ENCODE peak calls at places on chromosomes 7 and 10, in six cellular contexts. One of them, this sample, is unnamed.

GRCh38 chr7:26515462-26515861 is 223.8 kb downstream of the SNX10 start:
- DNase-seq in amygdala: no peak
- DNase-seq in glutamatergic neuron: peak; percentile 30
- DNase-seq in smooth muscle cell of the brain vasculature: no peak
- DNase-seq in A549: no peak
- DNase-seq in astrocyte of the spinal cord: peak; percentile 29
- DNase-seq in this sample: no peak

GRCh38 chr7:130441408-130441854 is 615 bp upstream of the CEP41 start:
- DNase-seq in amygdala: peak; percentile 8
- DNase-seq in glutamatergic neuron: peak; percentile 43
- DNase-seq in smooth muscle cell of the brain vasculature: no peak
- DNase-seq in A549: peak; percentile 51
- DNase-seq in astrocyte of the spinal cord: no peak
- DNase-seq in this sample: peak; percentile 50

GRCh38 chr7:8051998-8052397 is 83.4 kb downstream of the GLCCI1 start:
- DNase-seq in amygdala: no peak
- DNase-seq in glutamatergic neuron: no peak
- DNase-seq in smooth muscle cell of the brain vasculature: no peak
- DNase-seq in A549: no peak
- DNase-seq in astrocyte of the spinal cord: no peak
- DNase-seq in this sample: no peak

GRCh38 chr7:142445019-142445686 is 187.3 kb upstream of the PRSS58 start:
- DNase-seq in amygdala: no peak
- DNase-seq in glutamatergic neuron: peak; percentile 70
- DNase-seq in smooth muscle cell of the brain vasculature: no peak
- DNase-seq in A549: no peak
- DNase-seq in astrocyte of the spinal cord: no peak
- DNase-seq in this sample: peak; percentile 12

GRCh38 chr10:66294538-66294937 is 631.3 kb upstream of the LRRTM3 start:
- DNase-seq in amygdala: no peak
- DNase-seq in glutamatergic neuron: no peak
- DNase-seq in smooth muscle cell of the brain vasculature: no peak
- DNase-seq in A549: no peak
- DNase-seq in astrocyte of the spinal cord: no peak
- DNase-seq in this sample: no peak

GRCh38 chr10:118668228-118668952 is 72.9 kb upstream of the PRLHR start:
- DNase-seq in amygdala: peak; percentile 27
- DNase-seq in glutamatergic neuron: no peak
- DNase-seq in smooth muscle cell of the brain vasculature: no peak
- DNase-seq in A549: no peak
- DNase-seq in astrocyte of the spinal cord: no peak
- DNase-seq in this sample: no peak

GRCh38 chr7:102837802-102838201 is 75.0 kb upstream of the LRRC17 start:
- DNase-seq in amygdala: no peak
- DNase-seq in glutamatergic neuron: no peak
- DNase-seq in smooth muscle cell of the brain vasculature: no peak
- DNase-seq in A549: no peak
- DNase-seq in astrocyte of the spinal cord: no peak
- DNase-seq in this sample: no peak

GRCh38 chr10:15202639-15203038 is 34.1 kb upstream of the NMT2 start:
- DNase-seq in amygdala: no peak
- DNase-seq in glutamatergic neuron: no peak
- DNase-seq in smooth muscle cell of the brain vasculature: no peak
- DNase-seq in A549: no peak
- DNase-seq in astrocyte of the spinal cord: no peak
- DNase-seq in this sample: no peak

GRCh38 chr7:11625669-11626068 is 206.3 kb downstream of the THSD7A start:
- DNase-seq in amygdala: no peak
- DNase-seq in glutamatergic neuron: no peak
- DNase-seq in smooth muscle cell of the brain vasculature: peak; percentile 62
- DNase-seq in A549: no peak
- DNase-seq in astrocyte of the spinal cord: peak; percentile 40
- DNase-seq in this sample: no peak

GRCh38 chr7:130363156-130363847 is 17.0 kb upstream of the CPA1 start:
- DNase-seq in amygdala: no peak
- DNase-seq in glutamatergic neuron: no peak
- DNase-seq in smooth muscle cell of the brain vasculature: no peak
- DNase-seq in A549: peak; percentile 62
- DNase-seq in astrocyte of the spinal cord: peak; percentile 96
- DNase-seq in this sample: no peak

GRCh38 chr7:77648742-77649338 is 47.4 kb upstream of the RSBN1L start:
- DNase-seq in amygdala: no peak
- DNase-seq in glutamatergic neuron: no peak
- DNase-seq in smooth muscle cell of the brain vasculature: no peak
- DNase-seq in A549: no peak
- DNase-seq in astrocyte of the spinal cord: no peak
- DNase-seq in this sample: no peak

GRCh38 chr7:148940702-148941597 is 56.9 kb upstream of the EZH2 start:
- DNase-seq in amygdala: peak; percentile 51
- DNase-seq in glutamatergic neuron: peak; percentile 62
- DNase-seq in smooth muscle cell of the brain vasculature: peak; percentile 69
- DNase-seq in A549: peak; percentile 89
- DNase-seq in astrocyte of the spinal cord: peak; percentile 91
- DNase-seq in this sample: peak; percentile 79

GRCh38 chr10:42952358-42952757 is 124.5 kb upstream of the RET start:
- DNase-seq in amygdala: no peak
- DNase-seq in glutamatergic neuron: peak; percentile 74
- DNase-seq in smooth muscle cell of the brain vasculature: no peak
- DNase-seq in A549: no peak
- DNase-seq in astrocyte of the spinal cord: no peak
- DNase-seq in this sample: no peak

GRCh38 chr10:14397069-14397468 is 66.3 kb upstream of the FRMD4A start:
- DNase-seq in amygdala: peak; percentile 75
- DNase-seq in glutamatergic neuron: no peak
- DNase-seq in smooth muscle cell of the brain vasculature: peak; percentile 58
- DNase-seq in A549: no peak
- DNase-seq in astrocyte of the spinal cord: peak; percentile 98
- DNase-seq in this sample: no peak

GRCh38 chr10:125407000-125407502 is 246.7 kb upstream of the CTBP2 start:
- DNase-seq in amygdala: no peak
- DNase-seq in glutamatergic neuron: no peak
- DNase-seq in smooth muscle cell of the brain vasculature: no peak
- DNase-seq in A549: no peak
- DNase-seq in astrocyte of the spinal cord: peak; percentile 45
- DNase-seq in this sample: no peak

GRCh38 chr7:27655184-27655583 is 7.5 kb downstream of the HIBADH start:
- DNase-seq in amygdala: no peak
- DNase-seq in glutamatergic neuron: no peak
- DNase-seq in smooth muscle cell of the brain vasculature: no peak
- DNase-seq in A549: no peak
- DNase-seq in astrocyte of the spinal cord: no peak
- DNase-seq in this sample: no peak

GRCh38 chr7:81690251-81690650 is 79.6 kb downstream of the HGF start:
- DNase-seq in amygdala: no peak
- DNase-seq in glutamatergic neuron: no peak
- DNase-seq in smooth muscle cell of the brain vasculature: no peak
- DNase-seq in A549: no peak
- DNase-seq in astrocyte of the spinal cord: peak; percentile 37
- DNase-seq in this sample: peak; percentile 47

GRCh38 chr7:22578048-22578770 is 78.2 kb upstream of the STEAP1B start:
- DNase-seq in amygdala: no peak
- DNase-seq in glutamatergic neuron: no peak
- DNase-seq in smooth muscle cell of the brain vasculature: no peak
- DNase-seq in A549: no peak
- DNase-seq in astrocyte of the spinal cord: peak; percentile 78
- DNase-seq in this sample: no peak

GRCh38 chr7:55351263-55351662 is 13.9 kb upstream of the LANCL2 start:
- DNase-seq in amygdala: no peak
- DNase-seq in glutamatergic neuron: no peak
- DNase-seq in smooth muscle cell of the brain vasculature: no peak
- DNase-seq in A549: no peak
- DNase-seq in astrocyte of the spinal cord: no peak
- DNase-seq in this sample: no peak

GRCh38 chr10:66572700-66573099 is 353.1 kb upstream of the LRRTM3 start:
- DNase-seq in amygdala: no peak
- DNase-seq in glutamatergic neuron: no peak
- DNase-seq in smooth muscle cell of the brain vasculature: no peak
- DNase-seq in A549: no peak
- DNase-seq in astrocyte of the spinal cord: no peak
- DNase-seq in this sample: no peak

GRCh38 chr10:96416643-96417042 is 57.8 kb upstream of the OPALIN start:
- DNase-seq in amygdala: peak; percentile 53
- DNase-seq in glutamatergic neuron: no peak
- DNase-seq in smooth muscle cell of the brain vasculature: peak; percentile 13
- DNase-seq in A549: no peak
- DNase-seq in astrocyte of the spinal cord: peak; percentile 58
- DNase-seq in this sample: no peak

GRCh38 chr7:19400771-19401254 is 255.6 kb upstream of the FERD3L start:
- DNase-seq in amygdala: no peak
- DNase-seq in glutamatergic neuron: no peak
- DNase-seq in smooth muscle cell of the brain vasculature: no peak
- DNase-seq in A549: no peak
- DNase-seq in astrocyte of the spinal cord: no peak
- DNase-seq in this sample: no peak

GRCh38 chr10:96614515-96614914 is 27.7 kb upstream of the TM9SF3 start:
- DNase-seq in amygdala: no peak
- DNase-seq in glutamatergic neuron: no peak
- DNase-seq in smooth muscle cell of the brain vasculature: no peak
- DNase-seq in A549: peak; percentile 16
- DNase-seq in astrocyte of the spinal cord: peak; percentile 84
- DNase-seq in this sample: no peak

GRCh38 chr10:65313406-65313805 is 1612.4 kb upstream of the LRRTM3 start:
- DNase-seq in amygdala: no peak
- DNase-seq in glutamatergic neuron: no peak
- DNase-seq in smooth muscle cell of the brain vasculature: no peak
- DNase-seq in A549: no peak
- DNase-seq in astrocyte of the spinal cord: peak; percentile 54
- DNase-seq in this sample: no peak

GRCh38 chr10:15254808-15255655 is 86.5 kb upstream of the NMT2 start:
- DNase-seq in amygdala: peak; percentile 29
- DNase-seq in glutamatergic neuron: no peak
- DNase-seq in smooth muscle cell of the brain vasculature: no peak
- DNase-seq in A549: no peak
- DNase-seq in astrocyte of the spinal cord: no peak
- DNase-seq in this sample: peak; percentile 76

GRCh38 chr10:114519306-114519669 is 115.0 kb upstream of the AFAP1L2 start:
- DNase-seq in amygdala: no peak
- DNase-seq in glutamatergic neuron: no peak
- DNase-seq in smooth muscle cell of the brain vasculature: no peak
- DNase-seq in A549: no peak
- DNase-seq in astrocyte of the spinal cord: no peak
- DNase-seq in this sample: no peak

GRCh38 chr10:133158437-133158755 is 1.6 kb upstream of the KNDC1 start:
- DNase-seq in amygdala: no peak
- DNase-seq in glutamatergic neuron: no peak
- DNase-seq in smooth muscle cell of the brain vasculature: no peak
- DNase-seq in A549: no peak
- DNase-seq in astrocyte of the spinal cord: no peak
- DNase-seq in this sample: no peak

GRCh38 chr10:95276367-95277200 is 14.2 kb downstream of the PDLIM1 start:
- DNase-seq in amygdala: no peak
- DNase-seq in glutamatergic neuron: no peak
- DNase-seq in smooth muscle cell of the brain vasculature: no peak
- DNase-seq in A549: no peak
- DNase-seq in astrocyte of the spinal cord: no peak
- DNase-seq in this sample: no peak

GRCh38 chr7:84701524-84702306 is 485.1 kb downstream of the SEMA3D start:
- DNase-seq in amygdala: no peak
- DNase-seq in glutamatergic neuron: no peak
- DNase-seq in smooth muscle cell of the brain vasculature: peak; percentile 50
- DNase-seq in A549: peak; percentile 53
- DNase-seq in astrocyte of the spinal cord: peak; percentile 96
- DNase-seq in this sample: no peak

GRCh38 chr7:43278088-43278644 is 165.7 kb downstream of the HECW1 start:
- DNase-seq in amygdala: no peak
- DNase-seq in glutamatergic neuron: no peak
- DNase-seq in smooth muscle cell of the brain vasculature: no peak
- DNase-seq in A549: no peak
- DNase-seq in astrocyte of the spinal cord: no peak
- DNase-seq in this sample: no peak

GRCh38 chr10:54010337-54010736 is 790.7 kb downstream of the PCDH15 start:
- DNase-seq in amygdala: no peak
- DNase-seq in glutamatergic neuron: no peak
- DNase-seq in smooth muscle cell of the brain vasculature: no peak
- DNase-seq in A549: no peak
- DNase-seq in astrocyte of the spinal cord: no peak
- DNase-seq in this sample: no peak

GRCh38 chr7:27442446-27442845 is 199.8 kb downstream of the EVX1 start:
- DNase-seq in amygdala: no peak
- DNase-seq in glutamatergic neuron: no peak
- DNase-seq in smooth muscle cell of the brain vasculature: no peak
- DNase-seq in A549: no peak
- DNase-seq in astrocyte of the spinal cord: peak; percentile 25
- DNase-seq in this sample: no peak

GRCh38 chr7:133040617-133041016 is 41.3 kb downstream of the CHCHD3 start:
- DNase-seq in amygdala: no peak
- DNase-seq in glutamatergic neuron: no peak
- DNase-seq in smooth muscle cell of the brain vasculature: no peak
- DNase-seq in A549: no peak
- DNase-seq in astrocyte of the spinal cord: no peak
- DNase-seq in this sample: no peak

GRCh38 chr10:124560377-124560776 is 98.8 kb downstream of the LHPP start:
- DNase-seq in amygdala: peak; percentile 65
- DNase-seq in glutamatergic neuron: peak; percentile 38
- DNase-seq in smooth muscle cell of the brain vasculature: peak; percentile 76
- DNase-seq in A549: no peak
- DNase-seq in astrocyte of the spinal cord: peak; percentile 83
- DNase-seq in this sample: no peak

GRCh38 chr7:44184221-44184873 is 4.9 kb downstream of the GCK start:
- DNase-seq in amygdala: no peak
- DNase-seq in glutamatergic neuron: no peak
- DNase-seq in smooth muscle cell of the brain vasculature: peak; percentile 91
- DNase-seq in A549: peak; percentile 92
- DNase-seq in astrocyte of the spinal cord: peak; percentile 93
- DNase-seq in this sample: no peak

GRCh38 chr7:84113906-84114875 is 80.4 kb downstream of the SEMA3A start:
- DNase-seq in amygdala: no peak
- DNase-seq in glutamatergic neuron: no peak
- DNase-seq in smooth muscle cell of the brain vasculature: no peak
- DNase-seq in A549: no peak
- DNase-seq in astrocyte of the spinal cord: peak; percentile 5
- DNase-seq in this sample: no peak

GRCh38 chr10:124975977-124976514 is 34.1 kb downstream of the ZRANB1 start:
- DNase-seq in amygdala: no peak
- DNase-seq in glutamatergic neuron: no peak
- DNase-seq in smooth muscle cell of the brain vasculature: no peak
- DNase-seq in A549: no peak
- DNase-seq in astrocyte of the spinal cord: peak; percentile 35
- DNase-seq in this sample: no peak

This sample was measured in HAP-1.